ENCODE peak calls at places on chromosomes 3 and 15, in six cellular contexts. I is Karpas-422, P is brain microvascular endothelial cell, Q is tibial artery, Z is tibial nerve, K is RWPE2. L is an unnamed sample.

GRCh38 chr3:173287361-173287760 is 110.2 kb upstream of the NLGN1 start:
- DNase-seq in Z (no peak), K (no peak), I (no peak), P (no peak), Q (no peak), L (no peak)

GRCh38 chr3:158801200-158801599 is 654 bp upstream of the MFSD1 start:
- DNase-seq in P (no peak), K (no peak), Z (no peak), Q (no peak), I (no peak), L (no peak)

GRCh38 chr3:170496026-170496867 is 77.6 kb downstream of the CLDN11 start:
- DNase-seq in P (no peak), K (no peak), Z (no peak), Q (no peak), I (no peak), L (no peak)

GRCh38 chr15:100055821-100056220 is 286.0 kb downstream of the ADAMTS17 start:
- DNase-seq in Q (no peak), I (no peak), K (no peak), P (no peak), Z (no peak), L (no peak)

GRCh38 chr15:81548350-81549116 is 174.5 kb upstream of the TMC3 start:
- DNase-seq in Q (no peak), I (no peak), K (no peak), P (no peak), Z (no peak), L (no peak)

GRCh38 chr3:148372476-148372875 is 325.2 kb upstream of the AGTR1 start:
- DNase-seq in Q (no peak), K (no peak), P (no peak), Z (no peak), I (no peak), L (no peak)

GRCh38 chr15:83178387-83178786 is 29.2 kb downstream of the HDGFL3 start:
- DNase-seq in Z (no peak), I (no peak), K (no peak), P (no peak), Q (no peak), L (no peak)

GRCh38 chr15:30870681-30871080 is 33.0 kb upstream of the FAN1 start:
- DNase-seq in K (no peak), Z (no peak), I (no peak), Q (no peak), P (no peak), L (no peak)

GRCh38 chr3:65398953-65399352 is 639.8 kb downstream of the MAGI1 start:
- DNase-seq in P (no peak), I (no peak), Q (no peak), Z (no peak), K (no peak), L (no peak)

GRCh38 chr3:25904248-25904647 is 114.4 kb downstream of the OXSM start:
- DNase-seq in P (no peak), I (peak), Q (no peak), Z (no peak), K (no peak), L (no peak)

GRCh38 chr3:2921903-2922302 is 188.3 kb downstream of the IL5RA start:
- DNase-seq in P (no peak), Q (no peak), Z (no peak), K (no peak), I (peak), L (no peak)

GRCh38 chr15:59177445-59177728 is 29.3 kb upstream of the LDHAL6B start:
- DNase-seq in P (no peak), I (no peak), Q (no peak), Z (no peak), K (peak), L (no peak)

GRCh38 chr15:59176653-59177444 is 29.8 kb upstream of the LDHAL6B start:
- DNase-seq in P (no peak), Z (no peak), Q (no peak), I (no peak), K (peak), L (no peak)

GRCh38 chr15:59174161-59174845 is 32.3 kb upstream of the LDHAL6B start:
- DNase-seq in Q (no peak), P (peak), I (no peak), Z (no peak), K (peak), L (no peak)

GRCh38 chr15:59173194-59173593 is 33.4 kb upstream of the LDHAL6B start:
- DNase-seq in P (no peak), I (no peak), K (no peak), Q (no peak), Z (no peak), L (no peak)

DNA sequence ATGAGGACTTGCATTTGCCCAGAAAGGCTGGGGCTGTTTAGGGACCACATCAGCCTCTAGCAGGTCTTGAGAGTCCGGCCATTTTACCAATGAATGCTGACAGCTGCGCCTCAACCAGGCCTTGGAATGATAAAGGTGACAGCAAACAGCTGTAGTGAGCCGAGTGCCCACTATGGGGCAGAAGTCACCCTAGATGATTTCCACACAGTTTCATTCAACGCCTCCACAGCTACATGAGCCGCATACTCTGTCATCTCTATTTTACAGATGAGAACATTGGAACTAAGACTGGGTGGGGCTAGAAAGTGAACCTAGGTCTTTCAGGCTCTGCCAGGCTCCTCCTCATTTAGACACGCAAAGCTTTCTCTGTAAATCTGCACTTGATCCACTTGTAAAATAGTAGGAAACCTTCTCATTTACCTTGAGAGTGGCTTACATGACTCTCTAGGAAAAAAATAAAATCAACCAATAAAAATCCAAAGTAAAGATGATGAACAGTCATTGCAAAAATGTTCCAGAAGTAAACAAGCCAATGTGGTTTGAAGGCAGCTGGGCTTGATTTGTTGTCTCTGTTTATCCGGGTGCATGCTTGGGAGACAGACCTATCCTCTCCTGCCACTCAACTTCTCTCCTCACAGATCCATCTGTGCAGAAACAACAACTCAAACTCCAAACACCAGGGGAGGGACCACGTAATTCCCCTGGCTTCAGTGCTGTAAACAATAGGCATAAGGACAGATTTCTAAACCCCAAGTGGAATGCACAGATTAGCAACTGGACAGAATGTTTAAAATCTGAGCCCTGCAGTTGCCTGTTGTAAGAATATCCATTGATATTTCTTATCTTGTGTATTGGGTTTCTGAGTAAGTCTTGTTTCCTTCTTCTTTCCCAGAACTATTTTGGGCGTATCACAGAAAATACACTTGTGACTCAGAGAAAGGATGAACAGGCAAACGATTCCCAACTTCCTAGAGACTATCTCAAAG is 31.5 kb upstream of the LDHAL6B start:
- DNase-seq in P (peak), I (peak), K (peak), Z (peak), Q (no peak), L (peak)
- H3K27ac ChIP-seq in P (peak), I (no peak), K (peak), Z (peak), Q (peak), L (peak)

GRCh38 chr3:131067983-131068382 is 41.3 kb downstream of the NEK11 start:
- DNase-seq in Q (no peak), K (no peak), P (no peak), Z (no peak), I (peak), L (no peak)

GRCh38 chr3:131077904-131078303 is 51.2 kb downstream of the NEK11 start:
- DNase-seq in Z (no peak), Q (no peak), I (no peak), K (no peak), P (no peak), L (no peak)

GRCh38 chr3:131072099-131072559 is 45.5 kb downstream of the NEK11 start:
- DNase-seq in K (no peak), Z (no peak), I (peak), P (peak), Q (no peak), L (no peak)

GRCh38 chr3:131075632-131076328 is 49.1 kb downstream of the NEK11 start:
- DNase-seq in Q (no peak), I (no peak), Z (no peak), K (no peak), P (no peak), L (no peak)

GRCh38 chr3:131072845-131073244 is 46.2 kb downstream of the NEK11 start:
- DNase-seq in P (peak), Z (no peak), K (no peak), I (peak), Q (no peak), L (no peak)
- H3K27ac ChIP-seq in P (peak), Z (no peak), K (no peak), I (no peak), Q (no peak), L (no peak)

DNA sequence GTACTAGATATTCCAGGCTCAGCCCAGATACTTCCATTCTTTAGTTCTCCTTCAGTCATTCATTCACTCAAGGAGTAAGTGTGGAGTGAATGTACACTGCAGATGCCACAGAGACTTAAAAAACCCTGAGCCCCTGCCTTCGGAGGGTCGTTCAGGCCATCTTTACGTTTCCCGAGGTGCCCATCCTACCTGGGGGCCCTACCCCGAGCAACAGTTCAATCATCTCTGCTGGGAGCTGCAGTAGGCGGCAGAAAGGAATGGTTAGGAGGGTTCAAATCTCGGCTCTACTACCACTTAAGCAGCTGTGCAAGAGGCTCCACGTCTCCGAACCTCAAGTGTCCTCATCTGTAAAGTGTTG is 613 bp downstream of the SEC13 start:
- DNase-seq in K (no peak), I (no peak), P (no peak), Q (no peak), Z (no peak), L (no peak)
- H3K27ac ChIP-seq in K (peak), I (no peak), P (peak), Q (peak), Z (peak), L (peak)

GRCh38 chr3:187963003-187963676 is 190.8 kb upstream of the LPP start:
- DNase-seq in P (no peak), Z (no peak), Q (no peak), K (no peak), I (peak), L (no peak)

GRCh38 chr3:187966141-187966540 is 187.8 kb upstream of the LPP start:
- DNase-seq in K (no peak), P (no peak), Q (no peak), I (peak), Z (no peak), L (no peak)

GRCh38 chr3:187961366-187961765 is 192.6 kb upstream of the LPP start:
- DNase-seq in Q (no peak), P (no peak), K (no peak), Z (no peak), I (no peak), L (no peak)

GRCh38 chr3:187964759-187965158 is 189.2 kb upstream of the LPP start:
- DNase-seq in I (no peak), Q (no peak), Z (no peak), K (no peak), P (no peak), L (no peak)

DNA sequence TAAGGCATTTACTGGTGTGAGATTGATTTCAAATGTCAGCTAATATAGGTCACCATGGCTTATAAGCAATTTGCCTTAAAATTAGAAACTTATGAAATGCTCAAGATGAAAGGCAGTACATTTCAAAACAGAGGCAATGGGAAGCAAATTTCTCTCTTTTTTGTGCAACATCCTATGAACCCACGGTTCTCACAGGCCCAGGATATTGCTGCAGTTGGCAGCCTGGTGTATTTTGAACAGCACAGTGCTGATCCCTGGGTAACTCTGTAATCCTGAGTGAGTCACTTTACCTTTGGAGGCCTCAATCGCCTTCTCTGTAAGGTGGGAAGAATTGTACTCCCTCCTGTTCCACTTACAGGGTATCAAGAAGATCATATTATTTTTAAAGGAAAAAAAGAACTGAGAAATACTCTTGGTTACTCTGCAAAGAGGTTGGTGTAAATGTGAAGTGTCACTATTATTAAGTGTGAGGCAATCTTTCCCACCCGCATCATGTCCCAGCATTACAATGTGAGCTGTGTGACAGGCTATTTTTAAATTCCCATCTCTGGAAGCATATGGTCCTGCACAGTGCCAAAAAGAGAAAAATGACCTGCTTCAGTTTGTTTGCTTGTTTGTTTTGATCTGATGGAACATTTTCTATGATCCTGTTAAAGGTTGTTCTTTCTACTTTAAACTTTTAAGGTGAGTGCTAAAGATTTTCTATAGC is 190.1 kb upstream of the LPP start:
- DNase-seq in Z (no peak), I (peak), Q (no peak), P (no peak), K (no peak), L (no peak)
- H3K27ac ChIP-seq in Z (no peak), I (peak), Q (no peak), P (no peak), K (no peak), L (no peak)

L was measured in substantia nigra.